ENCODE peak calls at places on chromosomes 4 and X, in four cellular contexts. M is colonic mucosa, D is AG04450, P is thyroid gland. I is an unnamed sample.

GRCh38 chr4:184168406-184169019 is 49.2 kb downstream of the ENPP6 start:
- DNase-seq in P (peak), M (peak), D (peak), I (no peak)

GRCh38 chr4:40579983-40580382 is 49.7 kb downstream of the RBM47 start:
- DNase-seq in D (peak), M (no peak), P (no peak), I (peak)

GRCh38 chr4:165631208-165631894 is 241.7 kb upstream of the TLL1 start:
- DNase-seq in P (no peak), M (no peak), D (no peak), I (no peak)

GRCh38 chr4:108991929-108992328 is 229.1 kb upstream of the ETNPPL start:
- DNase-seq in M (no peak), D (peak), P (no peak), I (peak)

GRCh38 chr4:5365071-5366008 is 314.1 kb downstream of the STK32B start:
- DNase-seq in P (no peak), D (peak), M (peak), I (peak)

GRCh38 chrX:136608295-136608933 is 39.5 kb upstream of the CD40LG start:
- DNase-seq in D (no peak), P (peak), M (peak), I (no peak)

GRCh38 chr4:75598390-75598789 is 31.9 kb downstream of the CDKL2 start:
- DNase-seq in P (no peak), D (peak), M (no peak), I (no peak)

GRCh38 chr4:472881-473574 is 25.9 kb downstream of the ZNF721 start:
- DNase-seq in D (no peak), M (no peak), P (no peak), I (no peak)

GRCh38 chr4:76964769-76965168 is 15.2 kb downstream of the SEPTIN11 start:
- DNase-seq in P (no peak), M (no peak), D (no peak), I (no peak)

GRCh38 chrX:52577464-52578173 is 60.8 kb upstream of the XAGE1B start:
- DNase-seq in D (no peak), M (peak), P (no peak), I (no peak)

GRCh38 chr4:183576701-183577100 is 71.8 kb downstream of the ING2 start:
- DNase-seq in M (no peak), P (no peak), D (no peak), I (peak)

GRCh38 chr4:42501624-42502401 is 104.5 kb downstream of the SHISA3 start:
- DNase-seq in P (no peak), M (no peak), D (no peak), I (no peak)

GRCh38 chr4:80179637-80180161 is 17.6 kb upstream of the PRDM8 start:
- DNase-seq in D (no peak), M (no peak), P (no peak), I (no peak)

GRCh38 chr4:55393461-55394320 is 2.1 kb upstream of the TMEM165 start:
- DNase-seq in M (peak), D (peak), P (no peak), I (no peak)

GRCh38 chr4:162793571-162793970 is 373.1 kb downstream of the NAF1 start:
- DNase-seq in P (no peak), M (no peak), D (no peak), I (no peak)

GRCh38 chr4:37601527-37601926 is 84.6 kb downstream of the RELL1 start:
- DNase-seq in P (no peak), M (peak), D (peak), I (peak)

GRCh38 chr4:187171731-187172339 is 448.2 kb upstream of the FAT1 start:
- DNase-seq in P (no peak), M (no peak), D (peak), I (peak)

GRCh38 chrX:65999029-65999562 is 40.8 kb downstream of the VSIG4 start:
- DNase-seq in P (no peak), D (no peak), M (no peak), I (no peak)

GRCh38 chr4:6452897-6453687 is 19.3 kb downstream of the PPP2R2C start:
- DNase-seq in P (no peak), D (no peak), M (no peak), I (no peak)

GRCh38 chrX:47562615-47563243 is 1.7 kb downstream of the ARAF start:
- DNase-seq in D (no peak), P (no peak), M (no peak), I (no peak)

GRCh38 chr4:118270492-118270891 is 82.3 kb downstream of the PRSS12 start:
- DNase-seq in M (no peak), P (no peak), D (no peak), I (no peak)

GRCh38 chrX:139106111-139106510 is 394.6 kb upstream of the FGF13 start:
- DNase-seq in M (no peak), P (no peak), D (no peak), I (no peak)

GRCh38 chr4:73607375-73608026 is 12.7 kb downstream of the RASSF6 start:
- DNase-seq in D (no peak), M (no peak), P (no peak), I (no peak)

GRCh38 chrX:99602107-99602506 is 808.0 kb downstream of the PCDH19 start:
- DNase-seq in D (no peak), P (no peak), M (no peak), I (no peak)

GRCh38 chr4:147110968-147111367 is 165.3 kb upstream of the TTC29 start:
- DNase-seq in M (no peak), D (no peak), P (no peak), I (no peak)

GRCh38 chr4:144409525-144409924 is 236.4 kb upstream of the HHIP start:
- DNase-seq in M (no peak), P (no peak), D (no peak), I (no peak)

GRCh38 chr4:115781528-115782146 is 668.2 kb upstream of the NDST4 start:
- DNase-seq in P (no peak), D (no peak), M (no peak), I (no peak)

GRCh38 chr4:27917381-27917780 is 1056.7 kb downstream of the STIM2 start:
- DNase-seq in M (no peak), D (no peak), P (no peak), I (no peak)

GRCh38 chrX:74421181-74422028 is at the start of gene SLC16A2:
- DNase-seq in D (peak), P (peak), M (peak), I (no peak)

GRCh38 chr4:37765741-37766140 is 60.7 kb upstream of the PGM2 start:
- DNase-seq in P (no peak), M (no peak), D (no peak), I (no peak)

GRCh38 chr4:336099-336892 is 1.3 kb upstream of the ZNF141 start:
- DNase-seq in P (peak), M (peak), D (no peak), I (no peak)

GRCh38 chrX:49308604-49309269 is 5.3 kb downstream of the GAGE10 start:
- DNase-seq in M (no peak), D (no peak), P (no peak), I (no peak)

GRCh38 chr4:129384974-129385373 is 289.0 kb downstream of the C4orf33 start:
- DNase-seq in M (no peak), P (no peak), D (no peak), I (no peak)
- TF ChIP-seq CTCF in M (no peak), P (no peak), D (no peak), I (no peak)

GRCh38 chrX:36199926-36200325 is 280.4 kb downstream of the CFAP47 start:
- DNase-seq in M (no peak), P (no peak), D (no peak), I (no peak)
- TF ChIP-seq CTCF in M (no peak), P (no peak), D (no peak), I (no peak)

DNA sequence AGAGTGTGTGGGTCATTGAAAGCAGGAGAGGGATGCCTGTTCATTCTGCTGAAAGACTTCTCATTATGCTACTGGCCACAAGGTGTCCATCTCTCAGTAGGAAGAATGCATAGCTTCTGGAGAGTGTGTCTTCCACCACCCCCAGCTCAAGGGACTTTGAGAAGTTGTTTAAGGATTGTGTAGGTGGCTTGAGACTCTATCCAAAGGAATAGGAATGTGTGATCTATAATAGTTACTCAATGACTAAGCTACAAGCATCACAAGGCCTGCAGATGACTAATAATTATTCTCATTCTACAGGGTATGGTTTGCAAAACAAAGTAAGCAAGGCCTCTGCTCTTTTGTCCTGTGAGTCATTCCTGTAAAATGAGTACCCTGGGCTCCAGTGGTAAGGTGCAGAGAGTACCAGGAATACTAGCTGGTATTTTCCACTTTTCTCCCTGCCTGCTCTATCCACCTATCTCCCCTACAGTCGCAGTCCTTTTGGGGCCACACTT is 279.8 kb upstream of the BOD1L1 start:
- DNase-seq in P (no peak), M (no peak), D (peak), I (peak)
- TF ChIP-seq CTCF in P (no peak), M (no peak), D (peak), I (peak)

GRCh38 chr4:142036795-142037583 is 400.6 kb downstream of the IL15 start:
- DNase-seq in P (no peak), M (no peak), D (no peak), I (no peak)

GRCh38 chr4:142041788-142042187 is 405.4 kb downstream of the IL15 start:
- DNase-seq in M (no peak), P (no peak), D (no peak), I (no peak)

GRCh38 chr4:142043509-142043908 is 407.1 kb downstream of the IL15 start:
- DNase-seq in P (no peak), D (peak), M (no peak), I (no peak)

GRCh38 chr4:142044271-142044670 is 407.9 kb downstream of the IL15 start:
- DNase-seq in D (no peak), P (no peak), M (no peak), I (no peak)

DNA sequence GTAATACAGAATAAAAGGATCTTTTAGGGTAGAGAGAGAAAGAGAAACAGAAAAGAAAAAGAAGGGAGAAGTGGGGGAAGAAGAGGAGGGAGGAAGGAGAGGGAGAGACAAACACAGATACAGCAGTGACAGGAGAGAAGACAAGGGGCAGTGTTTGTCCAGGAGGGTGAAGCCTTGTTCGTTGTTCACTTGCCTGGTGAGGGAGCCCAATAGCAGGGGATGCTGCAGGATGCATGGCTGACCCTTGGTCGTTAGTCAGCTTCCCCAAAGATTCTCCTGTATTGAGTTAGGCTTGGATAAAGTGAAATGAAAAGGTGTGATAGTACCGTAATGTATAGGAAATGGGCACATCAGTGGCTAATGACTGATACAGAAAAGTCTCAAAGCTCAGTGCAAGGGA is 403.7 kb downstream of the IL15 start:
- DNase-seq in P (no peak), D (no peak), M (no peak), I (no peak)
- TF ChIP-seq CTCF in P (no peak), D (no peak), M (no peak), I (no peak)

GRCh38 chr4:121246698-121247097 is 82.6 kb upstream of the TNIP3 start:
- DNase-seq in P (no peak), M (no peak), D (no peak), I (no peak)

GRCh38 chr4:121253961-121254360 is 89.8 kb upstream of the TNIP3 start:
- DNase-seq in P (no peak), D (no peak), M (no peak), I (no peak)

GRCh38 chr4:121256887-121257426 is 92.8 kb upstream of the TNIP3 start:
- DNase-seq in M (no peak), P (no peak), D (no peak), I (no peak)

GRCh38 chr4:121256346-121256745 is 92.2 kb upstream of the TNIP3 start:
- DNase-seq in D (peak), M (no peak), P (no peak), I (peak)

GRCh38 chr4:121252224-121252806 is 88.2 kb upstream of the TNIP3 start:
- DNase-seq in D (peak), M (peak), P (peak), I (no peak)
- TF ChIP-seq CTCF in D (peak), M (peak), P (peak), I (peak)

GRCh38 chrX:84336646-84337045 is 148.6 kb upstream of the RPS6KA6 start:
- DNase-seq in P (no peak), D (no peak), M (no peak), I (peak)

GRCh38 chrX:84340981-84341380 is 153.0 kb upstream of the RPS6KA6 start:
- DNase-seq in D (peak), M (no peak), P (no peak), I (no peak)

GRCh38 chrX:84339507-84340364 is 151.7 kb upstream of the RPS6KA6 start:
- DNase-seq in D (no peak), M (no peak), P (no peak), I (no peak)
- TF ChIP-seq CTCF in D (peak), M (peak), P (peak), I (peak)

GRCh38 chrX:123976671-123977316 is 15.3 kb downstream of the STAG2 start:
- DNase-seq in P (no peak), D (no peak), M (no peak), I (no peak)
- TF ChIP-seq CTCF in P (peak), D (peak), M (no peak), I (no peak)